ENCODE peak calls at places on chromosomes 16 and 17, in five cellular contexts. One of them, this sample, is unnamed. For H3K4me1, the result is how much of the 10 kb centered on the place peaks cover.

GRCh38 chr16:70433456-70434103 is 5.3 kb downstream of the ST3GAL2 start:
- DNase-seq in mesenchymal stem cell: peak
- DNase-seq in H9: no peak
- DNase-seq in neuronal stem cell: no peak
- DNase-seq in H1: no peak
- DNase-seq in this sample: no peak

GRCh38 chr17:9887521-9887920 is 17.6 kb downstream of the RCVRN start:
- DNase-seq in neuronal stem cell: no peak
- DNase-seq in H9: no peak
- DNase-seq in mesenchymal stem cell: peak
- DNase-seq in H1: no peak
- DNase-seq in this sample: no peak

GRCh38 chr16:14334366-14335105 is 263.4 kb downstream of the MRTFB start:
- DNase-seq in H1: no peak
- DNase-seq in neuronal stem cell: no peak
- DNase-seq in H9: no peak
- DNase-seq in mesenchymal stem cell: no peak
- DNase-seq in this sample: peak

GRCh38 chr17:81059026-81059425 is 24.1 kb downstream of the BAIAP2 start:
- DNase-seq in H9: no peak
- DNase-seq in H1: no peak
- DNase-seq in mesenchymal stem cell: no peak
- DNase-seq in neuronal stem cell: no peak
- DNase-seq in this sample: no peak

GRCh38 chr16:2954228-2954627 is 9.8 kb upstream of the KREMEN2 start:
- DNase-seq in H1: no peak
- DNase-seq in H9: peak
- DNase-seq in mesenchymal stem cell: no peak
- DNase-seq in neuronal stem cell: no peak
- DNase-seq in this sample: no peak

GRCh38 chr16:10926867-10927266 is 15.4 kb downstream of the DEXI start:
- DNase-seq in mesenchymal stem cell: no peak
- DNase-seq in H1: no peak
- DNase-seq in neuronal stem cell: no peak
- DNase-seq in H9: no peak
- DNase-seq in this sample: no peak

GRCh38 chr16:63067141-63067540 is 1030.9 kb upstream of the CDH8 start:
- DNase-seq in H1: no peak
- DNase-seq in neuronal stem cell: no peak
- DNase-seq in H9: no peak
- DNase-seq in mesenchymal stem cell: no peak
- DNase-seq in this sample: no peak

GRCh38 chr17:34913001-34913400 is 48.3 kb downstream of the CCT6B start:
- DNase-seq in H9: peak
- DNase-seq in mesenchymal stem cell: no peak
- DNase-seq in H1: peak
- DNase-seq in neuronal stem cell: no peak
- DNase-seq in this sample: no peak

GRCh38 chr17:2853111-2853721 is 57.0 kb downstream of the RAP1GAP2 start:
- DNase-seq in mesenchymal stem cell: peak
- DNase-seq in neuronal stem cell: no peak
- DNase-seq in H1: no peak
- DNase-seq in H9: peak
- DNase-seq in this sample: peak

GRCh38 chr16:4373909-4374742 is 2.5 kb downstream of the VASN start:
- DNase-seq in neuronal stem cell: no peak
- DNase-seq in H9: peak
- DNase-seq in H1: no peak
- DNase-seq in mesenchymal stem cell: peak
- DNase-seq in this sample: peak

GRCh38 chr17:49851387-49852291 is 3.8 kb upstream of the TAC4 start:
- DNase-seq in neuronal stem cell: peak
- DNase-seq in H9: peak
- DNase-seq in mesenchymal stem cell: peak
- DNase-seq in H1: no peak
- DNase-seq in this sample: peak

GRCh38 chr17:80995131-80995530 is 3.5 kb downstream of the CHMP6 start:
- DNase-seq in neuronal stem cell: no peak
- DNase-seq in H1: no peak
- DNase-seq in mesenchymal stem cell: no peak
- DNase-seq in H9: no peak
- DNase-seq in this sample: no peak

GRCh38 chr17:29018788-29019474 is 13.1 kb upstream of the SEZ6 start:
- DNase-seq in mesenchymal stem cell: no peak
- DNase-seq in H9: no peak
- DNase-seq in H1: no peak
- DNase-seq in neuronal stem cell: no peak
- DNase-seq in this sample: no peak

GRCh38 chr17:9893606-9894005 is 11.5 kb downstream of the RCVRN start:
- DNase-seq in H1: no peak
- DNase-seq in neuronal stem cell: no peak
- DNase-seq in H9: no peak
- DNase-seq in mesenchymal stem cell: peak
- DNase-seq in this sample: no peak

GRCh38 chr17:17348872-17349723 is 45.9 kb downstream of the NT5M start:
- DNase-seq in mesenchymal stem cell: no peak
- DNase-seq in neuronal stem cell: no peak
- DNase-seq in H1: no peak
- DNase-seq in H9: peak
- DNase-seq in this sample: no peak

GRCh38 chr17:1515640-1516402 is 591 bp downstream of the INPP5K start:
- DNase-seq in mesenchymal stem cell: peak
- DNase-seq in H9: peak
- DNase-seq in neuronal stem cell: peak
- DNase-seq in H1: peak
- DNase-seq in this sample: peak

GRCh38 chr17:48066192-48066591 is 18.0 kb downstream of the NFE2L1 start:
- DNase-seq in mesenchymal stem cell: no peak
- DNase-seq in H1: no peak
- DNase-seq in neuronal stem cell: no peak
- DNase-seq in H9: no peak
- DNase-seq in this sample: no peak
- H2BK12ac ChIP-seq in mesenchymal stem cell: no peak
- H2BK12ac ChIP-seq in H1: no peak
- H2BK12ac ChIP-seq in neuronal stem cell: no peak
- H2BK12ac ChIP-seq in H9: no peak
- H2BK12ac ChIP-seq in this sample: no peak

GRCh38 chr16:85575910-85576309 is 37.2 kb upstream of the GSE1 start:
- DNase-seq in mesenchymal stem cell: no peak
- DNase-seq in H9: no peak
- DNase-seq in neuronal stem cell: no peak
- DNase-seq in H1: no peak
- DNase-seq in this sample: no peak
- H3K4me1 ChIP-seq in mesenchymal stem cell: under half
- H3K4me1 ChIP-seq in H9: under half
- H3K4me1 ChIP-seq in neuronal stem cell: under half
- H3K4me1 ChIP-seq in H1: half or more
- H3K4me1 ChIP-seq in this sample: under half

GRCh38 chr16:49576173-49576494 is 202.5 kb downstream of the C16orf78 start:
- DNase-seq in mesenchymal stem cell: no peak
- DNase-seq in H1: no peak
- DNase-seq in neuronal stem cell: no peak
- DNase-seq in H9: no peak
- DNase-seq in this sample: no peak

GRCh38 chr16:49578435-49579024 is 204.9 kb downstream of the C16orf78 start:
- DNase-seq in neuronal stem cell: no peak
- DNase-seq in H9: no peak
- DNase-seq in H1: no peak
- DNase-seq in mesenchymal stem cell: no peak
- DNase-seq in this sample: no peak

GRCh38 chr16:49575352-49576172 is 202.0 kb downstream of the C16orf78 start:
- DNase-seq in mesenchymal stem cell: no peak
- DNase-seq in H9: peak
- DNase-seq in neuronal stem cell: no peak
- DNase-seq in H1: no peak
- DNase-seq in this sample: no peak

GRCh38 chr16:49576941-49577340 is 203.3 kb downstream of the C16orf78 start:
- DNase-seq in mesenchymal stem cell: no peak
- DNase-seq in H9: no peak
- DNase-seq in H1: no peak
- DNase-seq in neuronal stem cell: no peak
- DNase-seq in this sample: no peak

GRCh38 chr16:49574826-49575225 is 201.2 kb downstream of the C16orf78 start:
- DNase-seq in neuronal stem cell: no peak
- DNase-seq in mesenchymal stem cell: no peak
- DNase-seq in H9: no peak
- DNase-seq in H1: no peak
- DNase-seq in this sample: no peak
- H2BK12ac ChIP-seq in neuronal stem cell: no peak
- H2BK12ac ChIP-seq in mesenchymal stem cell: no peak
- H2BK12ac ChIP-seq in H9: no peak
- H2BK12ac ChIP-seq in H1: no peak
- H2BK12ac ChIP-seq in this sample: no peak

GRCh38 chr17:75087558-75088453 is at the start of gene SLC16A5:
- DNase-seq in mesenchymal stem cell: peak
- DNase-seq in H9: peak
- DNase-seq in H1: peak
- DNase-seq in neuronal stem cell: peak
- DNase-seq in this sample: peak

GRCh38 chr17:75086496-75087181 is 1.1 kb upstream of the SLC16A5 start:
- DNase-seq in H1: no peak
- DNase-seq in neuronal stem cell: no peak
- DNase-seq in mesenchymal stem cell: no peak
- DNase-seq in H9: peak
- DNase-seq in this sample: no peak

GRCh38 chr17:75088465-75088895 is 726 bp downstream of the SLC16A5 start:
- DNase-seq in neuronal stem cell: no peak
- DNase-seq in H9: peak
- DNase-seq in mesenchymal stem cell: no peak
- DNase-seq in H1: no peak
- DNase-seq in this sample: no peak

GRCh38 chr17:75088902-75089417 is 1.2 kb downstream of the SLC16A5 start:
- DNase-seq in neuronal stem cell: no peak
- DNase-seq in H9: peak
- DNase-seq in H1: no peak
- DNase-seq in mesenchymal stem cell: peak
- DNase-seq in this sample: peak

DNA sequence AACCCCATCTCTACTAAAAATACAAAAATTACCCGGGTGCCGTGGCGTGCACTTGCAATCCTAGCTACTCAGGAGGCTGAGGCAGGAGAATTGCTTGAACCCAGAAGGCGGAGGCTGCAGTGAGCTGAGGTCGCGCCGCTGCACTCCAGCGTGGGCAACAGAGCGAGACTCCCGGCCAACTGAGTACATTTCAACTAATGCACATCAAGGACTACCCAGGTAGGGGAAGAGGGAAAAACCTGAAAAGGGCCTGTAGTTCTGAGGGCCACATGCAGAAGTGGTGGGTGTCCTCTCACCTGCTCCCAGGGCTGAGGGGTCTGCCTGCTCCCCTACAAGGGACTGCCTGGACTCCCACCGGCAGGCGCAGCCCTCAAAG is 584 bp upstream of the SLC16A5 start:
- DNase-seq in H9: no peak
- DNase-seq in neuronal stem cell: no peak
- DNase-seq in mesenchymal stem cell: no peak
- DNase-seq in H1: no peak
- DNase-seq in this sample: no peak
- H3K4me1 ChIP-seq in H9: under half
- H3K4me1 ChIP-seq in neuronal stem cell: under half
- H3K4me1 ChIP-seq in mesenchymal stem cell: half or more
- H3K4me1 ChIP-seq in H1: under half
- H3K4me1 ChIP-seq in this sample: under half

This sample was measured in trophoblast cell.